ENCODE peak calls at places on chromosomes 1 and 21, in four cellular contexts. D, M, J and R are unnamed samples.

GRCh38 chr1:212915245-212916091 is 34.9 kb upstream of the VASH2 start:
- DNase-seq in M (no peak), D (no peak), J (peak), R (no peak)

GRCh38 chr1:22916469-22916817 is 56.2 kb downstream of the LACTBL1 start:
- DNase-seq in D (peak), M (peak), J (no peak), R (no peak)

GRCh38 chr1:212212343-212212742 is 72.9 kb upstream of the PPP2R5A start:
- DNase-seq in D (no peak), J (no peak), M (no peak), R (no peak)

GRCh38 chr1:165397945-165398344 is 41.4 kb upstream of the LMX1A start:
- DNase-seq in D (peak), M (no peak), J (no peak), R (peak)

GRCh38 chr1:219927956-219928790 is at the start of gene SLC30A10:
- DNase-seq in J (no peak), D (no peak), M (no peak), R (no peak)

GRCh38 chr1:93556291-93556690 is 108.4 kb downstream of the FNBP1L start:
- DNase-seq in J (no peak), M (no peak), D (no peak), R (no peak)

GRCh38 chr1:54335396-54336056 is 70.7 kb downstream of the SSBP3 start:
- DNase-seq in D (peak), J (peak), M (peak), R (peak)

GRCh38 chr1:50098490-50099109 is 10.1 kb upstream of the ELAVL4 start:
- DNase-seq in M (no peak), J (no peak), D (no peak), R (no peak)

GRCh38 chr1:53511933-53512806 is 53.0 kb downstream of the DMRTB1 start:
- DNase-seq in J (peak), D (no peak), M (no peak), R (peak)

GRCh38 chr21:32797679-32798078 is 26.1 kb upstream of the PAXBP1 start:
- DNase-seq in J (no peak), D (no peak), M (no peak), R (no peak)

DNA sequence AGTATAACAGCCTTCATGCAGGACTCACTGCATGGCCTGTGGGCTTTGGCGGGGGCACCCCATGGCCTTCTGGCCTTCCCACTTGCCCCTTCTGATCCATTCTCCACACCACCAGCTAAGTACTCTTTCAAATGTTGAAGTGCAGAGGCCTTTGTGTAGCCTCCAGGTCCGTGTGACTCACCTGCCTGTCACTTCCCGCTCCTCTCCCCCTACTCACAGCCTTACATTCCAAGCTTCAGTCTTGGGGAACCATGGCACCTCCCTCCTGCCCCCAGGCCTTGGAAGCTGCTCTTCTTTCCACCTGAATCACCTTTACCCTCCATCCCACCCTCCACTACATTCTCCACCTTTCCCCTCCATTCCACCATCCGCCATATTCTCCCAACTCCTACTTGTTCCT is 69.6 kb downstream of the PGM1 start:
- DNase-seq in M (no peak), D (no peak), J (no peak), R (no peak)
- H3K4me3 ChIP-seq in M (no peak), D (no peak), J (no peak), R (no peak)

DNA sequence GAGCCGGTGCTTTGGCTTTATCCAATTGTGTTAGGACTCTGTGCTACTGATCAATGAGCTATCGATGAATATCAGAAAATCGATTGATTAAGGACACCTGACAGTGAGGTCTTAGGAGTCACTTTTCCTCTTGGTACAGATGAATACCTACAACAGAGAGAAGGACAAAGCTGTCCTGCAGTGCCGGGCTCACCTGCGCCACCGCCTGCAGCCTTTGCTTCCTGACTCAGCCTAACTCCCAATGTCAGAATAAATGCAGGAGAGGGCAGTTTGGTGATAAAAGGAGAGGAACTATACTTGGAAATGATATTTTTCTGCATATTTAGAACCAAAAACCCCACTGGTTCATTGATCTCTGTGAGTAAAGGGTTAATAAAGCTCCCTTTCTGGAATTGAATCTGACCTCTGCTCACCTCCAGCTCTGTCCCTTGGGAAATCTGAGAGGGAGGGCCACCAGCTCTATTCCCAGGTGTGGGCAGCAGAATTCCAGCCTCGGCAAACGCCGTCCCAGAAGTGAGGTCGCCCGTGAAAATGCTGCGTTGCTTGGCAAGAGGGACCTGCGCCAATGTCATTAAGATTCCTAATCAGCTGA is 39.3 kb downstream of the POFUT2 start:
- DNase-seq in D (no peak), M (no peak), J (no peak), R (no peak)
- H3K4me3 ChIP-seq in D (peak), M (no peak), J (peak), R (peak)

DNA sequence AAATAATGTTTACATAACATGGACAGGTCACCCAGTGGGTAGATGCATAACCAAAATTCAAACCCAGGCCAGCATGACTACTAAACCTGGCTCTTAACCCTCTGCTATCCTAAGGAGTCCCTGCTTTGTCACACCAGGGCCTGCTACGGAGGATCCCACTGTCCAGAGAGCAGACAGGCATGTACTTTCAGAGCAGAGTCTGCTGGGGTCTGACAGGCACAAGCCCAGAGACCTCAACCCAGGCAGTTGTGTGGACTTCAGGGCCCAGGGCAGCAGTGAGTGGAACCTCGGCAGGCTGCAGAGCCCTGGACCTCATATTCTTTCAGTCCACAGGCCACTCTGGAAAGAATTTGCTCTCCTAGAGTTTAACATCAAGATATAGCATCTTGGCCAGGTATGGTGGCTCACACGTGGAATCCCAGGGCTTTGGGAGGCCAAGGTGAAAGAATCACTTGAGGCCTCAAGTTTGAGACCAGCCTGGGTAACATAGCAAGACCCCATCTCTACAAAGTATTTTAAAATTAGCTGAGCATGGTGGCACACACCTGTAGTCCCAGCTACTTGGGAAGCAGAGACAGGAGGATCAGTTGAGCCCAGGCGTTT is 16.1 kb upstream of the S100A7 start:
- DNase-seq in J (no peak), D (no peak), M (no peak), R (no peak)
- H3K4me3 ChIP-seq in J (no peak), D (no peak), M (no peak), R (no peak)

GRCh38 chr21:46391773-46392172 is 66.9 kb upstream of the DIP2A start:
- DNase-seq in M (peak), J (no peak), D (no peak), R (no peak)

GRCh38 chr21:46394819-46395152 is 63.9 kb upstream of the DIP2A start:
- DNase-seq in D (no peak), M (peak), J (no peak), R (no peak)

GRCh38 chr21:46393941-46394818 is 64.5 kb upstream of the DIP2A start:
- DNase-seq in M (peak), D (no peak), J (no peak), R (no peak)

GRCh38 chr21:46393451-46393940 is 65.2 kb upstream of the DIP2A start:
- DNase-seq in D (no peak), M (peak), J (peak), R (no peak)

GRCh38 chr21:46392921-46393320 is 65.8 kb upstream of the DIP2A start:
- DNase-seq in M (peak), J (peak), D (no peak), R (no peak)
- H3K4me3 ChIP-seq in M (no peak), J (no peak), D (no peak), R (no peak)

DNA sequence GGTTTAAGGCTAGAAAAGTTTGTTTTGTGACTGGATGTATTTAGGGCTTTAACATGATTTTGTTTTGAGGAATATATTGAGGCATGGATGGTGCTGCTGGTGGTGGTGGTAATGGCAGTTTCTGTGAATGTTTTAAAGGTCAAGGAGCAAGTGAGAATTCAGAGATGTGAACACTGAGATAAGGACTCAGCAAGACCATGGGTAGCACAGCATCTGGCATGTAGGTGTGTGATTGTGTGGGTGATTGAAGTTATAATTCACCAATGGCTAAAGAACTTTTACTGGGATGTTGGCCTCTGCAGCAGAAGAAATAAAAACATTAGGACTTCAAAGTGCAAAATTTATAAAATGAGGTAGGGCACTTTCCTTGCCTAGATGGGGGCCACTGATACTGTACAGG is 65.9 kb downstream of the MACF1 start:
- DNase-seq in J (no peak), D (no peak), M (no peak), R (no peak)
- H3K4me3 ChIP-seq in J (peak), D (no peak), M (no peak), R (peak)

DNA sequence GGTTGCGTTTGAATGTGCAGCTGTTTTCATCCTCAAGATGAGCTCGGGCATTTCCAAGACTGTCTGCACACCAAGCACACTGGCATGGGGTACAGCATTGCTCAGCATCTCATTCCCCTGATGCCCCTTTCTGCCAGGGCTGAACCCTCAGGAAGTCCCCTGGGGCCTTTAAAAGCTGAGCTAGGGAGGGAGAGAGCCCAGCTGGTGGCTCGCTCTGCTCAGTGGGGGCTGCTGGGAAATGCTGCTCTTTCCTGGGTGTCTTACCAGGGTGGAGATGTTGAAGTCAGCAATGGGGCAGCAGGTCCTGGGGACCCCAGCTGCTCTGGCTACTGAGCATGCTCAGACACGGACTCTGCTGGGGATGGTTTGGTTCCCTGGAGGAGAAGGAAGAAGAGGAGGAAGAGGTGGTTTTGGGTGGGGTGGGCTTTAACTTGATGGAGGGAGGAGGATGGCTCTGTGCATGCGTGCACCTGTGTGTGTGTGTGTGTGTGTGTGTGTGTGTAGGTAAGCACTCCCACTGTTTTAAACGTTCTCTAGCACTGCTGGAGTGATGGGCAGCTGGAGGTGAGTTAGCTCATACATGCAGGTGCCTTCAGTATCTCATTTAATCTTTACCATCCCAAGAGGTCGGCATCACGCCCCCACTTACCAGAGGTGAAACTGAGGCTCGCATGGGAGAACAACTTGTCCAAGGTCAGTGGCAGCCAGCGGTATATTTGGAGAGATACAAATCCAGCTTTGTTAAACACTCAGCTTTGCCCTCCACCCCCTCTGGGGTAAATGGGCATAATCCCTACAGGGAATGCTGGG is 40.9 kb downstream of the ACTL8 start:
- DNase-seq in J (no peak), D (no peak), M (no peak), R (peak)
- H3K4me3 ChIP-seq in J (no peak), D (no peak), M (no peak), R (no peak)

DNA sequence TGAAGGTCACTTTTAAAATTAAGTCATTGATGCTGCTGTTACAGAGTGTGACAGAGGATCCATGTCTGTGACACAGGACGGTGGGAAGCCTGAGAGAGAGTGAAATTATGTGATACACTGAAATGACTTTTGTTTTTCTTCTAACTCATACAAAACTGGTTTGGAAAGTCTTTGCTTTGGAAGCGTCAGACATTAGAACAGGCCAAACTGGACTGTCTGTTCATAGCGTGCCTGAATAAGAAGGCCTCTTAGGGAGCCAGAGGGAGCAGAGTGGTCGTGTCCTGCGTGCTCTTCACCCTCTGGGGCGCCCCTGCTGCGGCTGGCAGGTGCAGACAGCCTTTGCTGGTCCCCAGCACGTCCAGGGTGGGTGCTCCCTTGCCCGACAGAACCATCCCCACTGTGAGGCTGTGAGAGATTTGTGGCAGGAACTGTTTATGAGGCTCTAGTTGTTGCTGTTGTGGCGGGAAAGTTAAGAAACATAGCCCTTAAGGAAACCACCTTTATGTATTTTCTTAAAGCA is 19.7 kb upstream of the PGD start:
- DNase-seq in M (no peak), D (no peak), J (no peak), R (no peak)
- H3K4me3 ChIP-seq in M (no peak), D (no peak), J (no peak), R (no peak)